ENCODE peak calls at places on chromosomes 1 and 21, in seven cellular contexts. One of them, this sample, is unnamed.

GRCh38 chr1:9279172-9279840 is 13.4 kb upstream of the SPSB1 start:
- DNase-seq in psoas muscle: no peak
- DNase-seq in uterus: no peak
- DNase-seq in lung: no peak
- DNase-seq in fibroblast of lung: no peak
- DNase-seq in stomach: no peak
- DNase-seq in PC-3: no peak
- DNase-seq in this sample: no peak

GRCh38 chr1:213829806-213830205 is 158.0 kb upstream of the PROX1 start:
- DNase-seq in psoas muscle: no peak
- DNase-seq in uterus: no peak
- DNase-seq in lung: no peak
- DNase-seq in fibroblast of lung: no peak
- DNase-seq in stomach: no peak
- DNase-seq in PC-3: no peak
- DNase-seq in this sample: no peak

GRCh38 chr1:23556661-23557470 is 2.4 kb downstream of the ID3 start:
- DNase-seq in psoas muscle: no peak
- DNase-seq in uterus: no peak
- DNase-seq in lung: no peak
- DNase-seq in fibroblast of lung: peak; percentile 59
- DNase-seq in stomach: no peak
- DNase-seq in PC-3: no peak
- DNase-seq in this sample: no peak

GRCh38 chr1:159746676-159747075 is 32.3 kb upstream of the CRP start:
- DNase-seq in psoas muscle: no peak
- DNase-seq in uterus: no peak
- DNase-seq in lung: no peak
- DNase-seq in fibroblast of lung: no peak
- DNase-seq in stomach: no peak
- DNase-seq in PC-3: no peak
- DNase-seq in this sample: no peak

GRCh38 chr1:246158131-246158530 is 348.9 kb downstream of the SMYD3 start:
- DNase-seq in psoas muscle: no peak
- DNase-seq in uterus: no peak
- DNase-seq in lung: no peak
- DNase-seq in fibroblast of lung: no peak
- DNase-seq in stomach: no peak
- DNase-seq in PC-3: no peak
- DNase-seq in this sample: no peak

GRCh38 chr1:229075217-229075616 is 195.7 kb upstream of the RAB4A start:
- DNase-seq in psoas muscle: no peak
- DNase-seq in uterus: no peak
- DNase-seq in lung: no peak
- DNase-seq in fibroblast of lung: no peak
- DNase-seq in stomach: no peak
- DNase-seq in PC-3: peak; percentile 50
- DNase-seq in this sample: no peak

GRCh38 chr1:183304466-183305122 is 113.6 kb downstream of the NMNAT2 start:
- DNase-seq in psoas muscle: no peak
- DNase-seq in uterus: no peak
- DNase-seq in lung: no peak
- DNase-seq in fibroblast of lung: no peak
- DNase-seq in stomach: no peak
- DNase-seq in PC-3: peak; percentile 26
- DNase-seq in this sample: no peak

GRCh38 chr1:115332813-115333608 is 5.0 kb downstream of the NGF start:
- DNase-seq in psoas muscle: peak; percentile 70
- DNase-seq in uterus: peak; percentile 72
- DNase-seq in lung: no peak
- DNase-seq in fibroblast of lung: peak; percentile 88
- DNase-seq in stomach: no peak
- DNase-seq in PC-3: no peak
- DNase-seq in this sample: no peak

GRCh38 chr1:198643001-198643400 is 4.2 kb downstream of the PTPRC start:
- DNase-seq in psoas muscle: no peak
- DNase-seq in uterus: no peak
- DNase-seq in lung: no peak
- DNase-seq in fibroblast of lung: no peak
- DNase-seq in stomach: no peak
- DNase-seq in PC-3: no peak
- DNase-seq in this sample: no peak

GRCh38 chr1:7228252-7228961 is 443.2 kb downstream of the CAMTA1 start:
- DNase-seq in psoas muscle: no peak
- DNase-seq in uterus: no peak
- DNase-seq in lung: no peak
- DNase-seq in fibroblast of lung: no peak
- DNase-seq in stomach: no peak
- DNase-seq in PC-3: no peak
- DNase-seq in this sample: no peak

DNA sequence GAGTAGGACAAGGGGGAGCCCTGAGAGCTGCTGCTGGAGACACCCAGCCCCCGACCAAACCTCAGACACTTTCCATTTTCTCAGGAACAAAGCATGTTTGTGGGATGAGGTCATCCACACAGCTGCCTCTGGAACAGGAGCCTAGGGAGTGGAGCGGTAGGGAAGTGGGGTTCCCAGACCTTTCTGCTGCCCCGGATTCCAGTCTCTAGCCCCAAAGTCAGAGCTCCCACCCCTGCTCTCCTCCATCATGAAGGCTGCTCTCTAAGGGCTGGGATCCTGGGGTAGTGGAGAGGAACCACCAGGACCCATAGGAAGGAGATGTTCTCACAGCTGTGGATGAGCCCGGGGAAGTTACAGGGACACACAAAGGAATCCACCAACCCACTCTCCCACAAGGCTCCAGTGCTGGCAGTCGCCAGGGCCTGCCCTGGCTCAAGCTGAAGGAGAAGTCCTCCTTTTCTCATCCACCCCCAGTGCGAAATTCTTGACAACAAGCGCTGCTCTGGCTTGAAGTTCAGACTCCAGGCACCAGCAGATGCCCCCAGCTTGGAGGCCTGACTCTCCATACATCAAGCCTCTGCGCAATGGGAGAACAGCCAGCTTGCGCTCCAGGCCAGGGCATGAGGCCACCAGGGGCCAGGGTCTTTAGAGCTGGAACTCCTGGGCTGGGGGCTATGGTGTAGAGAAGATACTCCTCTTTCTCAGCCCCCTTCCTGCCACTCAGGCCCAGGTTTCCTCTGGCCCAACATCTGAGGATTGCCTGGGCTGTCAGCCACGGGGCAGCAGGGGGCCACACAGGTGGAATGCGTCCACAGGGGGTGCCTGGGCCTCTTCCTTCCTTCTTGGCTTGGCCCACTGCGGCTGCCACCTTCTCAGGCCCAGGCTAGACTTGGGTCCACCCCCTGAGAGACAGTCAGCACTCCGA is 4.5 kb downstream of the FHL3 start:
- DNase-seq in psoas muscle: peak; percentile 51
- DNase-seq in uterus: peak; percentile 58
- DNase-seq in lung: no peak
- DNase-seq in fibroblast of lung: peak; percentile 89
- DNase-seq in stomach: no peak
- DNase-seq in PC-3: peak; percentile 32
- DNase-seq in this sample: no peak
- H3K4me3 ChIP-seq in psoas muscle: peak overlapping the region; percentile 84
- H3K4me3 ChIP-seq in uterus: peak overlapping the region; percentile 4
- H3K4me3 ChIP-seq in lung: no peak overlapping the region
- H3K4me3 ChIP-seq in fibroblast of lung: peak overlapping the region; percentile 41
- H3K4me3 ChIP-seq in stomach: no peak overlapping the region
- H3K4me3 ChIP-seq in PC-3: no peak overlapping the region
- H3K4me3 ChIP-seq in this sample: no peak overlapping the region

DNA sequence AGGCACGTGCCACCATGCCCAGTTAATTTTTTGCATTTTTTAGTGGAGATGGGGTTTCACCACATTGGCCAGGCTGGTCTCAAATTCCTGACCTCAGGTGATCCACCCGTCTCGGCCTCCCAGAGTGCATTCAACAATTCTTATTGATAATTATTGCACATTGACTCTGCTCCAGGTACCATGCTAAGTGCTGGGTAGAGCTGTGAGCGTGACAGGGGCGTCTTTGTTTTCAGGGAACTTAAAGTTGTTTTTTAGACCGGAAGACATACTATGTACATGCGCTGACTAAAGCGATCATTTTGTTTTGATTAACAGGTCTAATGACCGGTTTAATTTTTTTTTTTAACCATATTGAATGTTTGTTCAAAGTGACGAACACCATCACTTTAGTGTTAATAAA is 4.1 kb downstream of the CD247 start:
- DNase-seq in psoas muscle: no peak
- DNase-seq in uterus: no peak
- DNase-seq in lung: no peak
- DNase-seq in fibroblast of lung: no peak
- DNase-seq in stomach: no peak
- DNase-seq in PC-3: no peak
- DNase-seq in this sample: no peak
- H3K4me1 ChIP-seq in psoas muscle: no peaks in the 10 kb centered on the region
- H3K4me1 ChIP-seq in uterus: no peaks in the 10 kb centered on the region
- H3K4me1 ChIP-seq in lung: no peaks in the 10 kb centered on the region
- H3K4me1 ChIP-seq in fibroblast of lung: no peaks in the 10 kb centered on the region
- H3K4me1 ChIP-seq in stomach: no peaks in the 10 kb centered on the region
- H3K4me1 ChIP-seq in PC-3: no peaks in the 10 kb centered on the region
- H3K4me1 ChIP-seq in this sample: no peaks in the 10 kb centered on the region

DNA sequence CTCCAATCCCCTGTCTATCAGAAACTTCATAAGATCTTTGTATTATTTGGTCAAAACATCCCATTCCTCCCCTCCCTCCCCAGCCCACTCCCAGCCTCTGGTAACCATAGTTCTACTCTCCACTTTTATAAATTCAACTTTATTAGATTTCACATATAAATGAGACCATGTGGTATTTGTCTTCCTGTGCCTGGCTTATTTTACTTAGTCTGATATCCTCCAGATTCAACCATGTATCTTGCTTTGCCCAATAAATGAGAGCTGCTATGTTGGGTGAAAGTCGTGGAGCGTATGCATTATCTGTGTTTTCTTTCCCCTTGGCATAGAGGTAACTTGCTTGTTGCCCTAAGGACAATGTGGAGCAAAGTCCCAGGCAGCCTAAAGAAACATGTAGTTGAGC is 28.5 kb upstream of the CHRM3 start:
- DNase-seq in psoas muscle: no peak
- DNase-seq in uterus: no peak
- DNase-seq in lung: no peak
- DNase-seq in fibroblast of lung: no peak
- DNase-seq in stomach: no peak
- DNase-seq in PC-3: no peak
- DNase-seq in this sample: no peak
- H3K36me3 ChIP-seq in psoas muscle: no peaks in the 10 kb centered on the region
- H3K36me3 ChIP-seq in uterus: no peaks in the 10 kb centered on the region
- H3K36me3 ChIP-seq in lung: no peaks in the 10 kb centered on the region
- H3K36me3 ChIP-seq in fibroblast of lung: no peaks in the 10 kb centered on the region
- H3K36me3 ChIP-seq in stomach: no peaks in the 10 kb centered on the region
- H3K36me3 ChIP-seq in PC-3: no peaks in the 10 kb centered on the region
- H3K36me3 ChIP-seq in this sample: no peaks in the 10 kb centered on the region

GRCh38 chr21:22885079-22885478 is 1886.9 kb downstream of the NCAM2 start:
- DNase-seq in psoas muscle: no peak
- DNase-seq in uterus: no peak
- DNase-seq in lung: no peak
- DNase-seq in fibroblast of lung: no peak
- DNase-seq in stomach: no peak
- DNase-seq in PC-3: peak; percentile 92
- DNase-seq in this sample: no peak

GRCh38 chr21:22880573-22880972 is 1882.4 kb downstream of the NCAM2 start:
- DNase-seq in psoas muscle: no peak
- DNase-seq in uterus: no peak
- DNase-seq in lung: no peak
- DNase-seq in fibroblast of lung: no peak
- DNase-seq in stomach: no peak
- DNase-seq in PC-3: no peak
- DNase-seq in this sample: no peak

GRCh38 chr21:22885614-22886013 is 1887.4 kb downstream of the NCAM2 start:
- DNase-seq in psoas muscle: no peak
- DNase-seq in uterus: no peak
- DNase-seq in lung: no peak
- DNase-seq in fibroblast of lung: no peak
- DNase-seq in stomach: no peak
- DNase-seq in PC-3: peak; percentile 37
- DNase-seq in this sample: no peak

GRCh38 chr21:22881131-22881530 is 1882.9 kb downstream of the NCAM2 start:
- DNase-seq in psoas muscle: no peak
- DNase-seq in uterus: no peak
- DNase-seq in lung: no peak
- DNase-seq in fibroblast of lung: no peak
- DNase-seq in stomach: no peak
- DNase-seq in PC-3: no peak
- DNase-seq in this sample: no peak
- H3K4me3 ChIP-seq in psoas muscle: no peak overlapping the region
- H3K4me3 ChIP-seq in uterus: no peak overlapping the region
- H3K4me3 ChIP-seq in lung: no peak overlapping the region
- H3K4me3 ChIP-seq in fibroblast of lung: no peak overlapping the region
- H3K4me3 ChIP-seq in stomach: no peak overlapping the region
- H3K4me3 ChIP-seq in PC-3: no peak overlapping the region
- H3K4me3 ChIP-seq in this sample: no peak overlapping the region

DNA sequence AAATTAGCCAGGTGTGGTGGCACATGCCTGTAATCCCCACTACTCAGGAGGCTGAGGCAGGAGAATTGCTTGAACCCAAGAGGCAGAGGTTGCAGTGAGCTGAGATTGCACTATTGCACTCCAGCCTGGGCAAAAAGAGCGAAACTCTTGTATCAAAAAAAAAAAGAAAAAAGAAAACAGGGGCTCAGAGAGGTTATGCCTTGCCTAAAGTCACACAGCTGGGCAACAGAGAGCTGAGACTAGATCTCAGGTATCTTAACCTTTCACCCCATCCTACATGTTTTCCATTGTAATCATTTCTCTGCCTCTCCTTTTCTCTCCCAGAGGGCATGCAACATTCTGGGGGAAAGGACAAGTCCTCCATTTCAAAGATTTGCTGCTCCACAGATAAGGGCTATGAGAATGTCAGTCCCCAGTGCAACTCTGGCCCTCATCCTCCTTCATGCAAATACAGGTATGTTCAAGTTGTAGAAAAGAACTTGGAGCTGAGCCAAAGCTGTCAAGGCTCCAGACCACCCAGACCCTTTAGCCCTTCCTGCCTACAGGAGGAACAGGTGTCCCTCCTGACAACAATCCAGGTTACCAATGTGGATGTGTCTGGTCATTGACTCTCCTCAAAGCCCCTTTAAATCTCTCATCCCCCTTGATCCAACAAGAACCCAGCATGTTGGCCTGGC is 6.9 kb downstream of the SLC9A1 start:
- DNase-seq in psoas muscle: no peak
- DNase-seq in uterus: no peak
- DNase-seq in lung: no peak
- DNase-seq in fibroblast of lung: no peak
- DNase-seq in stomach: no peak
- DNase-seq in PC-3: no peak
- DNase-seq in this sample: no peak
- H3K4me1 ChIP-seq in psoas muscle: peaks cover 86% of the 10 kb centered on the region
- H3K4me1 ChIP-seq in uterus: no peaks in the 10 kb centered on the region
- H3K4me1 ChIP-seq in lung: peaks cover 10% of the 10 kb centered on the region
- H3K4me1 ChIP-seq in fibroblast of lung: peaks cover 16% of the 10 kb centered on the region
- H3K4me1 ChIP-seq in stomach: peaks cover 78% of the 10 kb centered on the region
- H3K4me1 ChIP-seq in PC-3: peaks cover 66% of the 10 kb centered on the region
- H3K4me1 ChIP-seq in this sample: peaks cover 46% of the 10 kb centered on the region

DNA sequence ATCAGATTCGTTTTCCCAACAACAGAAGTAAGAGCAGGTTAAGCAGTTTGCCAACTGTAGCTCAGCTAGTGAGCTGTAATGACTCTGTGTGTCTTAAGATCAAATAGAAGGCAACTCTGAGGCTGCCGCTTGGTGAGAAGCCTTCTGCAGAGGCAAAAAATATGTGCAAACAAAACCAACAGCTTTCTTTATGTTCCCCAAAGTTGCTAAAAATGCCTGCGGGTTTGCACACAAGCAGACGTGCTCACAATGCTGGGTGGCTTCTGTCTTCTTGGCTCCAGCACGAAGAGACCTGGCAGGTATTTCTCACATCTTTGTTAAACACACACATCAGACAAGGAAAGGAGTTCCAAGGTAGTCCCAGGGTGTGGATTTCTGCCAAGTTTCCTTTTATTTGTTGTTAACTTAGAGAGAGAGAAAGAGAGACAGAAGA is 158.9 kb upstream of the JUN start:
- DNase-seq in psoas muscle: no peak
- DNase-seq in uterus: no peak
- DNase-seq in lung: no peak
- DNase-seq in fibroblast of lung: no peak
- DNase-seq in stomach: peak; percentile 75
- DNase-seq in PC-3: peak; percentile 79
- DNase-seq in this sample: no peak
- H3K36me3 ChIP-seq in psoas muscle: no peaks in the 10 kb centered on the region
- H3K36me3 ChIP-seq in uterus: no peaks in the 10 kb centered on the region
- H3K36me3 ChIP-seq in lung: no peaks in the 10 kb centered on the region
- H3K36me3 ChIP-seq in fibroblast of lung: no peaks in the 10 kb centered on the region
- H3K36me3 ChIP-seq in stomach: no peaks in the 10 kb centered on the region
- H3K36me3 ChIP-seq in PC-3: no peaks in the 10 kb centered on the region
- H3K36me3 ChIP-seq in this sample: no peaks in the 10 kb centered on the region

This sample was measured in RWPE2.